ENCODE peak calls at places on chromosome 1, in eight cellular contexts. H is nephron progenitor cell; Z is NCI-H1092 treated with DMSO at 0.1 percent for 48 hours; T is NCI-H2081; M is NCI-H345; L is stimulated activated CD4-positive, alpha-beta T cell treated with anti-CD3 and anti-CD28 coated beads, Interleukin-1b, Interleukin-23, amount 100 ng/mL, for 1 hour; Q is mesothelial cell of epicardium; C is AG09309. S is an unnamed sample.

GRCh38 chr1:54016343-54017282 is 1.4 kb downstream of the LDLRAD1 start:
- DNase-seq in H (no peak), Z (no peak), T (peak), M (peak), L (no peak), Q (no peak), C (no peak), S (no peak)

GRCh38 chr1:95006681-95007080 is 66.1 kb downstream of the ALG14 start:
- DNase-seq in H (no peak), Z (no peak), T (no peak), M (no peak), L (no peak), Q (no peak), C (no peak), S (peak)

GRCh38 chr1:207032528-207033017 is at the start of gene C1orf116:
- DNase-seq in H (no peak), Z (no peak), T (peak), M (peak), L (no peak), Q (no peak), C (no peak), S (peak)

GRCh38 chr1:2890221-2890850 is 88.8 kb upstream of the TTC34 start:
- DNase-seq in H (no peak), Z (no peak), T (no peak), M (peak), L (no peak), Q (no peak), C (no peak), S (peak)

GRCh38 chr1:167432780-167433179 is 85.5 kb downstream of the CD247 start:
- DNase-seq in H (no peak), Z (no peak), T (no peak), M (no peak), L (no peak), Q (no peak), C (no peak), S (no peak)

GRCh38 chr1:217953922-217954321 is 322.8 kb downstream of the SPATA17 start:
- DNase-seq in H (no peak), Z (no peak), T (no peak), M (no peak), L (no peak), Q (no peak), C (no peak), S (no peak)

GRCh38 chr1:41950820-41951219 is 32.1 kb upstream of the HIVEP3 start:
- DNase-seq in H (no peak), Z (no peak), T (no peak), M (no peak), L (no peak), Q (no peak), C (no peak), S (no peak)

GRCh38 chr1:86441581-86441980 is 17.6 kb downstream of the CLCA2 start:
- DNase-seq in H (no peak), Z (no peak), T (no peak), M (no peak), L (no peak), Q (no peak), C (no peak), S (no peak)

GRCh38 chr1:221212926-221213325 is 333.7 kb downstream of the HLX start:
- DNase-seq in H (no peak), Z (no peak), T (no peak), M (no peak), L (no peak), Q (no peak), C (no peak), S (no peak)

GRCh38 chr1:19676438-19676922 is 11.8 kb downstream of the HTR6 start:
- DNase-seq in H (peak), Z (no peak), T (no peak), M (no peak), L (no peak), Q (no peak), C (peak), S (peak)

GRCh38 chr1:228267962-228268890 is 60.4 kb downstream of the OBSCN start:
- DNase-seq in H (no peak), Z (no peak), T (no peak), M (no peak), L (no peak), Q (no peak), C (no peak), S (no peak)